ENCODE peak calls at places on chromosomes 11 and 22, in five cellular contexts. Z is HCT116, T is endothelial cell of umbilical vein, U is HepG2, D is upper lobe of left lung. M is an unnamed sample. For H3K4me1, the result is how much of the 10 kb centered on the place peaks cover.

GRCh38 chr11:88103337-88104206 is 71.7 kb downstream of the RAB38 start:
- DNase-seq in T (peak), D (peak), Z (peak), U (peak), M (no peak)

GRCh38 chr22:35435201-35435712 is 35.3 kb downstream of the MCM5 start:
- DNase-seq in D (no peak), T (no peak), U (no peak), Z (no peak), M (no peak)

GRCh38 chr22:48849963-48850657 is 977.6 kb downstream of the BRD1 start:
- DNase-seq in T (no peak), D (no peak), U (no peak), Z (no peak), M (no peak)

GRCh38 chr11:10328314-10329090 is 23.6 kb downstream of the ADM start:
- DNase-seq in Z (no peak), D (no peak), T (peak), U (no peak), M (no peak)

GRCh38 chr11:92152245-92152644 is 72.4 kb upstream of the FAT3 start:
- DNase-seq in Z (no peak), U (peak), D (no peak), T (no peak), M (no peak)

GRCh38 chr11:69104212-69104855 is 51.4 kb upstream of the SMIM38 start:
- DNase-seq in Z (no peak), T (no peak), U (no peak), D (no peak), M (no peak)

GRCh38 chr11:47389577-47390072 is 11.3 kb upstream of the SPI1 start:
- DNase-seq in T (no peak), Z (no peak), D (peak), U (no peak), M (no peak)

GRCh38 chr11:91946397-91947090 is 278.1 kb upstream of the FAT3 start:
- DNase-seq in U (no peak), Z (no peak), D (no peak), T (peak), M (no peak)

GRCh38 chr11:134144744-134145143 is 75.9 kb downstream of the JAM3 start:
- DNase-seq in D (no peak), U (no peak), Z (no peak), T (no peak), M (no peak)

GRCh38 chr22:18033204-18033998 is 9.0 kb upstream of the MICAL3 start:
- DNase-seq in T (no peak), D (no peak), Z (no peak), U (no peak), M (no peak)

GRCh38 chr11:123683616-123684170 is 29.3 kb upstream of the SCN3B start:
- DNase-seq in U (no peak), D (no peak), Z (no peak), T (no peak), M (no peak)

GRCh38 chr22:37063436-37064420 is 12.2 kb downstream of the KCTD17 start:
- DNase-seq in Z (no peak), T (no peak), D (no peak), U (no peak), M (no peak)

GRCh38 chr11:65625628-65626342 is 10.2 kb downstream of the PCNX3 start:
- DNase-seq in D (peak), U (no peak), Z (no peak), T (peak), M (no peak)

GRCh38 chr11:132300283-132300682 is 929.9 kb downstream of the NTM start:
- DNase-seq in U (no peak), T (no peak), D (no peak), Z (no peak), M (no peak)

GRCh38 chr11:62108017-62108750 is 15.6 kb upstream of the INCENP start:
- DNase-seq in Z (peak), U (peak), D (peak), T (peak), M (no peak)

GRCh38 chr11:109945626-109946321 is 147.4 kb upstream of the ZC3H12C start:
- DNase-seq in Z (no peak), U (no peak), D (no peak), T (no peak), M (no peak)

GRCh38 chr11:35511666-35512065 is 13.8 kb downstream of the PAMR1 start:
- DNase-seq in Z (no peak), T (no peak), D (no peak), U (no peak), M (no peak)

GRCh38 chr11:67285541-67286498 is 3.3 kb upstream of the ANKRD13D start:
- DNase-seq in T (no peak), Z (no peak), D (no peak), U (no peak), M (no peak)

GRCh38 chr11:118151421-118151820 is 1.2 kb downstream of the SCN4B start:
- DNase-seq in D (no peak), T (no peak), U (no peak), Z (no peak), M (no peak)

GRCh38 chr22:47232753-47233152 is 470.3 kb downstream of the TBC1D22A start:
- DNase-seq in D (no peak), Z (no peak), T (no peak), U (no peak), M (no peak)

GRCh38 chr22:31344369-31345330 is 1.5 kb downstream of the PATZ1 start:
- DNase-seq in T (peak), Z (no peak), U (no peak), D (peak), M (peak)

GRCh38 chr22:24007253-24008021 is 2.2 kb upstream of the GSTT4 start:
- DNase-seq in U (no peak), Z (no peak), D (no peak), T (no peak), M (peak)

GRCh38 chr22:42716221-42716620 is 4.4 kb downstream of the A4GALT start:
- DNase-seq in U (no peak), D (no peak), Z (no peak), T (no peak), M (no peak)
- H3K4me1 ChIP-seq in U (half or more), D (under half), Z (half or more), T (under half), M (under half)

GRCh38 chr11:114200351-114200750 is 95.8 kb upstream of the NNMT start:
- DNase-seq in Z (no peak), T (no peak), D (no peak), U (no peak), M (no peak)

GRCh38 chr11:114195981-114196731 is 100.0 kb upstream of the NNMT start:
- DNase-seq in T (no peak), D (peak), Z (no peak), U (no peak), M (no peak)

GRCh38 chr11:114199051-114199450 is 97.1 kb upstream of the NNMT start:
- DNase-seq in U (no peak), Z (no peak), D (no peak), T (no peak), M (no peak)

GRCh38 chr11:114196994-114197702 is 99.1 kb upstream of the NNMT start:
- DNase-seq in D (no peak), U (no peak), T (no peak), Z (no peak), M (no peak)

GRCh38 chr11:114197799-114198500 is 98.2 kb upstream of the NNMT start:
- DNase-seq in T (peak), Z (no peak), D (peak), U (no peak), M (peak)
- TF ChIP-seq POLR2AphosphoS5 in T (peak), Z (no peak), D (peak), U (no peak), M (no peak)

GRCh38 chr11:126862664-126863247 is 137.8 kb downstream of the KIRREL3 start:
- DNase-seq in Z (no peak), D (no peak), T (no peak), U (no peak), M (no peak)
- TF ChIP-seq CTCF in Z (no peak), D (no peak), T (no peak), U (no peak), M (no peak)

GRCh38 chr22:50306753-50307749 is at the start of gene PLXNB2:
- DNase-seq in U (peak), Z (peak), T (peak), D (peak), M (peak)
- H3K4me1 ChIP-seq in U (half or more), Z (half or more), T (under half), D (half or more), M (under half)

GRCh38 chr22:21000215-21000986 is 1.5 kb downstream of the THAP7 start:
- DNase-seq in Z (no peak), T (no peak), D (no peak), U (no peak), M (no peak)
- TF ChIP-seq POLR2AphosphoS5 in Z (no peak), T (no peak), D (no peak), U (no peak), M (no peak)

DNA sequence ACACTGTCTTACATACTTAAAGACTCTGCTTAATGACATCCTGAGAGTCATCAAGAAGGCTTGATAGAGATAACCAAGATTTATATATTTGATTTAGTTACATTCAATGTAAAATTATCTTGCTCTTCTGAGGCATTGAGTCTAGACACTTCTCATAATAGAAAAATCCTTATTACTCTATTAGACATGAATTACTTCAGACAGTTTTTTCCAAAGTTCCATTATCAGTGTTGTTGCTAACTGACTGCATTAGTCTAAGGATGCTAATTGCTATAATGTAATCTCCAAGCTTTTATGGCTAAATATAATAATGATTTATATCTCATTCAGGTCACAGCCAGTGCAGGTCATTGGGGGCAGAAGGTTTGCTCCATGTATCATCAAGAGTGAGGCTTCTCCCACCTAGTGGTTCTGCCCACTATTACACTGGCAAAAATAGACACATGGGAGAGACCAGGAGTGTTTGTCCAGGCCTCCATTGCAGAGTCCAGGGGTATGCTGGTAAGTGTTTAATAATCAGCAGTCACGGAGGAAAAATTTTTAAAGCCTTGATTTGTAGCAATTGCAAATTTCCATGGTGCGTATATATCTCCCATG is 377.2 kb upstream of the DDI1 start:
- DNase-seq in Z (peak), T (peak), U (no peak), D (no peak), M (no peak)
- TF ChIP-seq CTCF in Z (peak), T (peak), U (peak), D (no peak), M (no peak)

M was measured in breast epithelium.